ENCODE peak calls at places on chromosomes 2 and 18, in five cellular contexts. One of them, this sample, is unnamed. For H3K9me3 and H3K36me3, the result is how much of the 10 kb centered on the place peaks cover.

GRCh38 chr18:24631238-24632025 is 171.0 kb downstream of the HRH4 start:
- DNase-seq in CD8-positive, alpha-beta T cell: no peak
- DNase-seq in neural progenitor cell: peak
- DNase-seq in esophagus squamous epithelium: no peak
- DNase-seq in SK-N-SH: no peak
- DNase-seq in this sample: no peak

GRCh38 chr2:37802899-37803379 is 122.1 kb upstream of the RMDN2 start:
- DNase-seq in CD8-positive, alpha-beta T cell: no peak
- DNase-seq in neural progenitor cell: no peak
- DNase-seq in esophagus squamous epithelium: no peak
- DNase-seq in SK-N-SH: no peak
- DNase-seq in this sample: no peak

GRCh38 chr2:54859997-54860701 is 136.7 kb downstream of the EML6 start:
- DNase-seq in CD8-positive, alpha-beta T cell: no peak
- DNase-seq in neural progenitor cell: no peak
- DNase-seq in esophagus squamous epithelium: no peak
- DNase-seq in SK-N-SH: no peak
- DNase-seq in this sample: no peak

GRCh38 chr2:72031346-72032115 is 116.1 kb downstream of the CYP26B1 start:
- DNase-seq in CD8-positive, alpha-beta T cell: no peak
- DNase-seq in neural progenitor cell: no peak
- DNase-seq in esophagus squamous epithelium: no peak
- DNase-seq in SK-N-SH: peak
- DNase-seq in this sample: peak

GRCh38 chr2:132383956-132384355 is 32.6 kb upstream of the GPR39 start:
- DNase-seq in CD8-positive, alpha-beta T cell: no peak
- DNase-seq in neural progenitor cell: peak
- DNase-seq in esophagus squamous epithelium: no peak
- DNase-seq in SK-N-SH: peak
- DNase-seq in this sample: no peak

GRCh38 chr2:72984172-72984671 is 66.9 kb downstream of the EMX1 start:
- DNase-seq in CD8-positive, alpha-beta T cell: no peak
- DNase-seq in neural progenitor cell: no peak
- DNase-seq in esophagus squamous epithelium: no peak
- DNase-seq in SK-N-SH: no peak
- DNase-seq in this sample: no peak

GRCh38 chr2:46367286-46367685 is 70.1 kb downstream of the EPAS1 start:
- DNase-seq in CD8-positive, alpha-beta T cell: no peak
- DNase-seq in neural progenitor cell: no peak
- DNase-seq in esophagus squamous epithelium: no peak
- DNase-seq in SK-N-SH: no peak
- DNase-seq in this sample: no peak

GRCh38 chr2:100119235-100119634 is 23.2 kb downstream of the AFF3 start:
- DNase-seq in CD8-positive, alpha-beta T cell: no peak
- DNase-seq in neural progenitor cell: peak
- DNase-seq in esophagus squamous epithelium: no peak
- DNase-seq in SK-N-SH: no peak
- DNase-seq in this sample: no peak

GRCh38 chr2:43228782-43229659 is 2.6 kb upstream of the ZFP36L2 start:
- DNase-seq in CD8-positive, alpha-beta T cell: no peak
- DNase-seq in neural progenitor cell: no peak
- DNase-seq in esophagus squamous epithelium: no peak
- DNase-seq in SK-N-SH: no peak
- DNase-seq in this sample: no peak

GRCh38 chr18:61334491-61334850 is 1.2 kb downstream of the CDH20 start:
- DNase-seq in CD8-positive, alpha-beta T cell: no peak
- DNase-seq in neural progenitor cell: no peak
- DNase-seq in esophagus squamous epithelium: no peak
- DNase-seq in SK-N-SH: no peak
- DNase-seq in this sample: no peak

GRCh38 chr2:73163522-73164367 is 38.6 kb upstream of the NOTO start:
- DNase-seq in CD8-positive, alpha-beta T cell: peak
- DNase-seq in neural progenitor cell: peak
- DNase-seq in esophagus squamous epithelium: no peak
- DNase-seq in SK-N-SH: peak
- DNase-seq in this sample: peak

GRCh38 chr2:100214265-100214961 is 72.0 kb upstream of the AFF3 start:
- DNase-seq in CD8-positive, alpha-beta T cell: no peak
- DNase-seq in neural progenitor cell: no peak
- DNase-seq in esophagus squamous epithelium: no peak
- DNase-seq in SK-N-SH: no peak
- DNase-seq in this sample: no peak

GRCh38 chr18:47118986-47119385 is 31.3 kb downstream of the HDHD2 start:
- DNase-seq in CD8-positive, alpha-beta T cell: no peak
- DNase-seq in neural progenitor cell: no peak
- DNase-seq in esophagus squamous epithelium: no peak
- DNase-seq in SK-N-SH: no peak
- DNase-seq in this sample: no peak

GRCh38 chr2:85548608-85548900 is 9.6 kb downstream of the MAT2A start:
- DNase-seq in CD8-positive, alpha-beta T cell: no peak
- DNase-seq in neural progenitor cell: no peak
- DNase-seq in esophagus squamous epithelium: no peak
- DNase-seq in SK-N-SH: no peak
- DNase-seq in this sample: no peak

GRCh38 chr18:75582406-75582821 is 154.9 kb upstream of the SMIM21 start:
- DNase-seq in CD8-positive, alpha-beta T cell: no peak
- DNase-seq in neural progenitor cell: no peak
- DNase-seq in esophagus squamous epithelium: no peak
- DNase-seq in SK-N-SH: no peak
- DNase-seq in this sample: no peak

GRCh38 chr18:11178951-11179549 is 29.7 kb upstream of the PIEZO2 start:
- DNase-seq in CD8-positive, alpha-beta T cell: no peak
- DNase-seq in neural progenitor cell: no peak
- DNase-seq in esophagus squamous epithelium: no peak
- DNase-seq in SK-N-SH: no peak
- DNase-seq in this sample: no peak

GRCh38 chr2:107412981-107413380 is 413.7 kb upstream of the RGPD4 start:
- DNase-seq in CD8-positive, alpha-beta T cell: no peak
- DNase-seq in neural progenitor cell: no peak
- DNase-seq in esophagus squamous epithelium: no peak
- DNase-seq in SK-N-SH: no peak
- DNase-seq in this sample: no peak

GRCh38 chr2:96169868-96170507 is 24.7 kb upstream of the DUSP2 start:
- DNase-seq in CD8-positive, alpha-beta T cell: no peak
- DNase-seq in neural progenitor cell: no peak
- DNase-seq in esophagus squamous epithelium: no peak
- DNase-seq in SK-N-SH: no peak
- DNase-seq in this sample: no peak

GRCh38 chr2:146138820-146139219 is 1618.9 kb upstream of the ZEB2 start:
- DNase-seq in CD8-positive, alpha-beta T cell: no peak
- DNase-seq in neural progenitor cell: no peak
- DNase-seq in esophagus squamous epithelium: no peak
- DNase-seq in SK-N-SH: no peak
- DNase-seq in this sample: no peak

GRCh38 chr18:35753306-35753910 is 171.9 kb downstream of the GALNT1 start:
- DNase-seq in CD8-positive, alpha-beta T cell: no peak
- DNase-seq in neural progenitor cell: no peak
- DNase-seq in esophagus squamous epithelium: no peak
- DNase-seq in SK-N-SH: no peak
- DNase-seq in this sample: no peak

GRCh38 chr2:189466046-189466445 is 24.8 kb downstream of the WDR75 start:
- DNase-seq in CD8-positive, alpha-beta T cell: no peak
- DNase-seq in neural progenitor cell: no peak
- DNase-seq in esophagus squamous epithelium: no peak
- DNase-seq in SK-N-SH: no peak
- DNase-seq in this sample: no peak

GRCh38 chr2:40639294-40639693 is 187.4 kb upstream of the SLC8A1 start:
- DNase-seq in CD8-positive, alpha-beta T cell: no peak
- DNase-seq in neural progenitor cell: no peak
- DNase-seq in esophagus squamous epithelium: no peak
- DNase-seq in SK-N-SH: no peak
- DNase-seq in this sample: no peak

GRCh38 chr2:33212151-33212550 is 264.3 kb upstream of the RASGRP3 start:
- DNase-seq in CD8-positive, alpha-beta T cell: no peak
- DNase-seq in neural progenitor cell: no peak
- DNase-seq in esophagus squamous epithelium: no peak
- DNase-seq in SK-N-SH: no peak
- DNase-seq in this sample: no peak

GRCh38 chr2:111941531-111941930 is 43.1 kb downstream of the MERTK start:
- DNase-seq in CD8-positive, alpha-beta T cell: no peak
- DNase-seq in neural progenitor cell: no peak
- DNase-seq in esophagus squamous epithelium: no peak
- DNase-seq in SK-N-SH: no peak
- DNase-seq in this sample: no peak
- TF ChIP-seq CTCF in CD8-positive, alpha-beta T cell: no peak
- TF ChIP-seq CTCF in neural progenitor cell: no peak
- TF ChIP-seq CTCF in esophagus squamous epithelium: no peak
- TF ChIP-seq CTCF in SK-N-SH: no peak
- TF ChIP-seq CTCF in this sample: no peak

DNA sequence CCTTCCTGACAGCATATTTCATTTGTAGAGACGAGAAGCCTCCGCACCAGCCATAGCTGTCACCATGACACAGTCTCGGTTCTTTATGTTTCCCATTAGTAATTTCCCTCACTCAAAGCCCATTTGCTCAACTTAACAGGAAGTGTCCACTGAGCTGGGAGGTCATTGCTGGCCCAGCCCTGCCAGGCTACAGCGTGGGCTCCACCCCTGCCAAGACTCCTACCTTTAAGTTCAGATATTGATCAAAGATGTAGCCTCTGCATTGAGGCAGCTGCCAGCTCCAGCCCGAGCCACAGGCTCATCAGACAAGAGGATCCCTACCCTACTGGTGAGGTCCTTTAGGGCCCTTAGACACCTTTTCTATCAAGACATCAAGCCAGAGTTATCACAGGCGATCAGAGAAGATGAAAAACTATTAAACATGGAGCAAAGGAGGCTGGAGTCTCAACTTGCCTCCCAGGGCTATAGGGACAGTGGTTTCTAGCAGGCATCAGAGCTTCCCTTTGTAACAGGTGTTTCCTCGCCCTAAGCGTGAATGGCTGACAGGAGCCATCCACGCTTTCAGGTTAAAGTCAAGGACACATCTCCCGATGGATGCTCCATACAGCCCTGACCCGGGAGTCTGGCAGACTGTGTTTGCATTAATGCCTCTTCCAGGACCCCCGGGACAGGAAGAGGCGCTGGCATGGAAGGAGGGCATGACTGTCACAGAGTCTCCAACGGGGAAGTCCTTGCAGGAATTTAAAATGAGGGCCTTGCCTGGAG is 251.6 kb downstream of the NDUFA10 start:
- DNase-seq in CD8-positive, alpha-beta T cell: no peak
- DNase-seq in neural progenitor cell: no peak
- DNase-seq in esophagus squamous epithelium: no peak
- DNase-seq in SK-N-SH: no peak
- DNase-seq in this sample: no peak
- H3K9me3 ChIP-seq in CD8-positive, alpha-beta T cell: under half
- H3K9me3 ChIP-seq in neural progenitor cell: under half
- H3K9me3 ChIP-seq in esophagus squamous epithelium: under half
- H3K9me3 ChIP-seq in SK-N-SH: under half
- H3K9me3 ChIP-seq in this sample: under half

DNA sequence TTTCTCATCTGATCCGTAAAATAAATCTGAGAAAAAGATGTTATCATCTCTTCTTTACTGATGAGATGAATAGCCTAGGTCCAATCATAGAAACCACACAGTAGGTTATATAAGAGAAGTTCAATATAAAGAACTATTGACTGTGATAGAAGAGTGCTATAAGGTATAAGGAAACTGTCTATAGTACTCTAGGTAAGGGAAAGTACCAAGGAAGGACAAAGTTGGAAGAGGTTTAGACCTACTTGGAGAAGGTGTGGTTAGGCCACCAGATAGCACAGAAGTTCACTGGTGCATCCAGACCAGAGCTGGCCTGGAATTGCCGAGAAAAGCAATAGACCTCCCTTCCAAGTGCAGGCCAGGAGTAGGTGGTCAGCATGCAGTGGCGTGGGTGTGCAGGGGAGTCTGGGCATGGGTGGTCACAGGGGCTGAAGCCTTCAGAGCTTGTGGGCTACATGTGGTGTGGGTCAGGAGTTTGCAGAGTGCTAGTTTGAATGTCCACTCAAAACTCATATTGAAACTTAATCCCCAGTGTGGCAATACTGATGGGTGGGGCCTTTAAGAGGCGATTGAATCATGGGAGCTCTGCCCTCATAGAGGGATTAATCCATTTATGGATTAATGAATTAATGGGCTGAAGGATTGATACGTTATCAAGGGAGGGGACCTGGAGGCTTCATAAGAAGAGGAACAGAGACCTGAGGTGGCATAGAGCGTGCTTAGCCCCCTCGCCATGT is 86.3 kb downstream of the ALPK2 start:
- DNase-seq in CD8-positive, alpha-beta T cell: no peak
- DNase-seq in neural progenitor cell: no peak
- DNase-seq in esophagus squamous epithelium: no peak
- DNase-seq in SK-N-SH: no peak
- DNase-seq in this sample: no peak
- H3K36me3 ChIP-seq in CD8-positive, alpha-beta T cell: under half
- H3K36me3 ChIP-seq in neural progenitor cell: under half
- H3K36me3 ChIP-seq in esophagus squamous epithelium: under half
- H3K36me3 ChIP-seq in SK-N-SH: under half
- H3K36me3 ChIP-seq in this sample: under half

GRCh38 chr2:238257786-238258700 is 18.2 kb upstream of the HES6 start:
- DNase-seq in CD8-positive, alpha-beta T cell: no peak
- DNase-seq in neural progenitor cell: no peak
- DNase-seq in esophagus squamous epithelium: no peak
- DNase-seq in SK-N-SH: no peak
- DNase-seq in this sample: no peak

GRCh38 chr2:238261718-238262375 is 22.0 kb upstream of the HES6 start:
- DNase-seq in CD8-positive, alpha-beta T cell: no peak
- DNase-seq in neural progenitor cell: no peak
- DNase-seq in esophagus squamous epithelium: no peak
- DNase-seq in SK-N-SH: no peak
- DNase-seq in this sample: no peak

GRCh38 chr2:238256594-238257104 is 16.8 kb upstream of the HES6 start:
- DNase-seq in CD8-positive, alpha-beta T cell: peak
- DNase-seq in neural progenitor cell: peak
- DNase-seq in esophagus squamous epithelium: peak
- DNase-seq in SK-N-SH: peak
- DNase-seq in this sample: peak

GRCh38 chr2:238260879-238261278 is 21.0 kb upstream of the HES6 start:
- DNase-seq in CD8-positive, alpha-beta T cell: no peak
- DNase-seq in neural progenitor cell: no peak
- DNase-seq in esophagus squamous epithelium: no peak
- DNase-seq in SK-N-SH: no peak
- DNase-seq in this sample: no peak

DNA sequence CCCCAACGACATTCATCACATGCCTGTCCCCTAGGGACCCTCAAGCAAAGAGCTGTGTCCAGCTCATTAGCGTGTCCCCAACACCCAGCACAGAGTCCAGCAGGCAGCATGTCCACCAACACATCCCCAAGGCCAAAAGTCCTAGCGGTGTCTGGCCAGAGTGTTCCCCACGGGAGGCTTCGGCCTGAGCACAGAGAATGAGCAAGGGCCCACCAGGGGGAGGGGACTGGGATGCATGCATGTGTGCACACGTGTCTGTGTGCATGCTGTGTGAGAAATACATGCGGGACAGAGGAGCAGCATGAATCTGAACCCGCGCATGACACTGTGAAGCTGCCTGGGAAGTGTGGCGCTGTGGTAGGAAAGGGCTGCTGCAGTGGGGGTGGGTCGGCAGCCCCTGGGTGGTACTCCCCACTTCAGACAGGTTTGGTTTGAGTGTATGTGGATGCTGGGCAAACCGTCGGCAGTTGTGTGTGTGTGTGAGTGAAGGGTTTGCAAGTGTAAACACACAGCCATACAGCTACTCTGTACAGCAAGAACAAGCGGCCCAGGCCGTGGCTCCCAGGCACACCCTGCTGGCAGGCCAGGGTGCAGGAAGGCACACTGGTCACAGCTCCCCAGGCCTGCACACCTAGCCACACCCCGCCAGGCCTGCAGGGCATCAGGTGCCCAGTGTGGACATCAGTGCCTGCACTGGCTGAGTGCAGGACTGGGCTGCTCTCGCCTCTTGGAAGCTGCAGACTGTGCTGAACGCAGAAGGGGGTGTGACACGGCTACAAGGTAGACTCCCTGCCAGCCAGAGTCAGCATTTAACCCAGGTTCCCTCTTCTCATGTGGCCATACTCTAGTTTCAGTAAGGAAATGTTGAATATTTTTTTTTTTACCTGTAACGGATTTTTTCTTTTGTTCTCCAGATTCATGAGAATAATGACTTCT is 19.5 kb upstream of the HES6 start:
- DNase-seq in CD8-positive, alpha-beta T cell: no peak
- DNase-seq in neural progenitor cell: no peak
- DNase-seq in esophagus squamous epithelium: no peak
- DNase-seq in SK-N-SH: no peak
- DNase-seq in this sample: no peak
- TF ChIP-seq CTCF in CD8-positive, alpha-beta T cell: no peak
- TF ChIP-seq CTCF in neural progenitor cell: no peak
- TF ChIP-seq CTCF in esophagus squamous epithelium: no peak
- TF ChIP-seq CTCF in SK-N-SH: no peak
- TF ChIP-seq CTCF in this sample: no peak